ENCODE peak calls at places on chromosomes 4 and X, in eight cellular contexts. K is testis, T is body of pancreas, Z is HCT116, Y is cardiac muscle cell, M is lung, V is heart left ventricle, R is left ventricle myocardium inferior. O is an unnamed sample.

GRCh38 chr4:19651481-19651880 is 600.2 kb upstream of the SLIT2 start:
- DNase-seq in R (no peak), V (no peak), K (no peak), M (no peak), Z (no peak), Y (no peak), T (no peak), O (no peak)

GRCh38 chrX:30659421-30659820 is 6.2 kb downstream of the GK start:
- DNase-seq in R (no peak), T (no peak), Y (peak; percentile 85), M (no peak), V (no peak), K (no peak), Z (no peak), O (no peak)

GRCh38 chr4:83751336-83751949 is 215.5 kb downstream of the GPAT3 start:
- DNase-seq in Z (peak; percentile 32), Y (no peak), T (no peak), M (no peak), V (no peak), K (no peak), R (no peak), O (peak; percentile 57)

GRCh38 chr4:89838005-89838404 is 1.0 kb upstream of the SNCA start:
- DNase-seq in V (no peak), Z (no peak), K (no peak), M (no peak), T (no peak), Y (peak; percentile 35), R (no peak), O (no peak)

GRCh38 chr4:141501931-141502330 is 134.5 kb upstream of the IL15 start:
- DNase-seq in Z (no peak), Y (peak; percentile 52), K (no peak), M (no peak), T (no peak), R (no peak), V (no peak), O (no peak)

GRCh38 chr4:1615786-1616573 is 68.1 kb downstream of the FAM53A start:
- DNase-seq in Z (no peak), R (peak; percentile 44), V (no peak), T (no peak), M (peak; percentile 51), K (no peak), Y (no peak), O (no peak)

GRCh38 chr4:110851989-110852388 is 229.1 kb upstream of the PITX2 start:
- DNase-seq in Z (no peak), V (no peak), Y (no peak), K (no peak), R (no peak), M (no peak), T (no peak), O (no peak)

GRCh38 chr4:81503586-81503985 is 31.9 kb upstream of the RASGEF1B start:
- DNase-seq in Z (no peak), Y (no peak), V (no peak), R (no peak), M (no peak), T (no peak), K (no peak), O (no peak)

GRCh38 chr4:153257151-153257620 is 52.9 kb downstream of the TRIM2 start:
- DNase-seq in V (peak; percentile 32), R (no peak), M (no peak), K (peak; percentile 37), Z (no peak), Y (peak; percentile 66), T (no peak), O (peak; percentile 74)

GRCh38 chr4:9999956-10000551 is 21.2 kb downstream of the SLC2A9 start:
- DNase-seq in Y (no peak), R (no peak), Z (no peak), K (no peak), T (no peak), M (no peak), V (no peak), O (no peak)

GRCh38 chrX:15973299-15973698 is 118.7 kb upstream of the AP1S2 start:
- DNase-seq in T (no peak), R (no peak), M (no peak), K (peak; percentile 57), Y (peak; percentile 39), V (peak; percentile 19), Z (peak; percentile 21), O (peak; percentile 26)

GRCh38 chr4:134762053-134762452 is 560.5 kb upstream of the PABPC4L start:
- DNase-seq in R (no peak), Z (no peak), K (no peak), Y (no peak), T (no peak), V (no peak), M (no peak), O (peak; percentile 43)

GRCh38 chr4:6844986-6845385 is 62.5 kb downstream of the KIAA0232 start:
- DNase-seq in T (no peak), V (no peak), R (no peak), Z (no peak), K (no peak), Y (no peak), M (no peak), O (peak; percentile 34)

GRCh38 chrX:148609766-148610698 is 109.6 kb downstream of the AFF2 start:
- DNase-seq in T (no peak), M (no peak), K (no peak), Y (peak; percentile 1), R (no peak), Z (no peak), V (no peak), O (no peak)

GRCh38 chrX:129634541-129634940 is 20.2 kb downstream of the APLN start:
- DNase-seq in R (no peak), V (no peak), Z (no peak), T (no peak), Y (no peak), K (no peak), M (no peak), O (peak; percentile 14)
- H3K27me3 ChIP-seq in R (no peaks in the 10 kb centered on the region), V (no peaks in the 10 kb centered on the region), Z (no peaks in the 10 kb centered on the region), T (no peaks in the 10 kb centered on the region), Y (no peaks in the 10 kb centered on the region), K (no peaks in the 10 kb centered on the region), M (peaks cover 4% of the 10 kb centered on the region), O (no peaks in the 10 kb centered on the region)

GRCh38 chr4:118730683-118731082 is 45.5 kb downstream of the METTL14 start:
- DNase-seq in Y (no peak), Z (no peak), K (no peak), R (no peak), T (no peak), M (no peak), V (no peak), O (no peak)

GRCh38 chr4:118734491-118735205 is 49.5 kb downstream of the METTL14 start:
- DNase-seq in T (no peak), M (no peak), Y (no peak), Z (no peak), R (no peak), V (no peak), K (no peak), O (no peak)

GRCh38 chr4:118732591-118733330 is 47.6 kb downstream of the METTL14 start:
- DNase-seq in Y (no peak), T (no peak), Z (no peak), K (no peak), V (no peak), M (no peak), R (no peak), O (no peak)

GRCh38 chr4:118727360-118727759 is 42.2 kb downstream of the METTL14 start:
- DNase-seq in R (no peak), Z (no peak), K (no peak), M (no peak), T (no peak), Y (no peak), V (no peak), O (no peak)

GRCh38 chr4:118729287-118730286 is 44.4 kb downstream of the METTL14 start:
- DNase-seq in M (no peak), R (no peak), V (no peak), K (no peak), Z (no peak), T (no peak), Y (peak; percentile 59), O (no peak)
- H3K36me3 ChIP-seq in M (peaks cover 42% of the 10 kb centered on the region), R (peaks cover 91% of the 10 kb centered on the region), V (peaks cover 100% of the 10 kb centered on the region), K (no peaks in the 10 kb centered on the region), Z (no peaks in the 10 kb centered on the region), T (no peaks in the 10 kb centered on the region), Y (peaks cover 54% of the 10 kb centered on the region), O (peaks cover 79% of the 10 kb centered on the region)

DNA sequence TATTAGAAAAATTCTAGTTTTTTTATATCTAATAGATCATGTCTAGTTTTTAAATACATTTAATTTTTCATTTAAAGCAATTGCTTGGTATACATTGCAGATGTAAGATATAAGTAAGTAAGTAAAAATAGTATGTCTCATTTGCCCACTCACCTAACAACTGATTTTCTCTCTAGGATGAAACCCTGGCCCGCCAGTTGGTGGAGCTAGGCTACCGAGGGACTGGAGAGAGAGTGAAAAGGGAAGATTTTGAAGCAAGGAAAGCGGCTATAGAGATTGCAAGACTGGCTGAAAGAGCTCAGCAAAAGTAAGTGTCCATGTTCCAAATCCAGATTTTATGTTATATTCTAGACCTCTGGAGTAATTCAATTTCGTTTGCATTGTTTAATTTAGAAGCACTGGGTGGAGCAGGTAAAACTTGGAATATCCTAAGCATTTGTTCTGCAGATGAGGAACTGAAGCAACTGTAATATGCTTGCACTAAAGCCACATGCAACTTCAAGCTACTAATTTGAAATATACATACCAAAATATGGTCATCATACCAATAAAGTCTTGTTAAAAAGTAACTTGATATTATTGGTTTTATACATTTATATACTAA is 27.1 kb downstream of the CFAP299 start:
- DNase-seq in M (no peak), T (no peak), Z (peak; percentile 4), R (no peak), K (peak; percentile 38), Y (peak; percentile 59), V (no peak), O (peak; percentile 33)
- TF ChIP-seq CTCF in M (peak; percentile 23), T (peak; percentile 5), Z (peak; percentile 68), R (peak; percentile 54), K (no peak), Y (peak; percentile 75), V (peak; percentile 19), O (peak; percentile 66)

DNA sequence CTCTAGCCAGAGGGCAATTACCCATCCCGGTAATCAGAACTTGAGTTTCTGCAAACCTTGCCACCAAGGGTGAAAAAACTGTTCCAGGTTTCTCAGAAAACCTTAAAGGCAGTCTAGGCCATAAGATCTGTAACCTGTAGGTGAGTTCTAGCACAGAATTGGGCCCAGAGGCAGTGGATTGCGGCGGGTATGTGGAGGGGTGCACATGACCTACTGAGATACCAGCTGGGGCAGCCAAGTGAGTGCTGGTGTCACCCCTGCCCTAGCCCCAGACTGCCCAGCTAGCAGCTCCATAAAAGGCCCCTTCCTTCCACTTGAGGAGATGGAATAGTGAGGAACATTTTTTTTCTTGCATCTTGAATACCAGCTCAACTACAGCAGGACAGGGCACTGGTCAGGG is 176.7 kb downstream of the SMARCA1 start:
- DNase-seq in V (no peak), Z (no peak), R (no peak), Y (no peak), M (no peak), T (no peak), K (no peak), O (no peak)
- H3K27me3 ChIP-seq in V (no peaks in the 10 kb centered on the region), Z (no peaks in the 10 kb centered on the region), R (no peaks in the 10 kb centered on the region), Y (no peaks in the 10 kb centered on the region), M (no peaks in the 10 kb centered on the region), T (no peaks in the 10 kb centered on the region), K (no peaks in the 10 kb centered on the region), O (no peaks in the 10 kb centered on the region)

GRCh38 chrX:47201545-47201944 is 7.9 kb downstream of the UBA1 start:
- DNase-seq in T (no peak), Z (no peak), V (no peak), R (no peak), Y (no peak), K (no peak), M (no peak), O (no peak)
- H3K36me3 ChIP-seq in T (no peaks in the 10 kb centered on the region), Z (peaks cover 25% of the 10 kb centered on the region), V (peaks cover 86% of the 10 kb centered on the region), R (peaks cover 73% of the 10 kb centered on the region), Y (peaks cover 75% of the 10 kb centered on the region), K (no peaks in the 10 kb centered on the region), M (peaks cover 24% of the 10 kb centered on the region), O (peaks cover 76% of the 10 kb centered on the region)